ENCODE peak calls at places on chromosomes 7 and 10, in six cellular contexts. R, C, D, N, E and F are unnamed samples.

GRCh38 chr10:75542902-75543301 is 111.5 kb downstream of the LRMDA start:
- DNase-seq in R (no peak), C (peak), D (no peak), N (no peak), E (peak), F (no peak)

GRCh38 chr7:100371561-100372171 is 1.6 kb upstream of the PILRA start:
- DNase-seq in R (no peak), C (no peak), D (no peak), N (no peak), E (no peak), F (no peak)

GRCh38 chr10:32950457-32951109 is 7.4 kb downstream of the ITGB1 start:
- DNase-seq in R (no peak), C (no peak), D (no peak), N (no peak), E (no peak), F (no peak)

GRCh38 chr10:94108200-94108599 is 114.5 kb downstream of the PLCE1 start:
- DNase-seq in R (no peak), C (peak), D (no peak), N (no peak), E (peak), F (no peak)

GRCh38 chr10:93680414-93681047 is 21.9 kb downstream of the FRA10AC1 start:
- DNase-seq in R (no peak), C (peak), D (no peak), N (no peak), E (peak), F (no peak)

GRCh38 chr7:140857048-140857447 is 67.7 kb downstream of the BRAF start:
- DNase-seq in R (no peak), C (no peak), D (no peak), N (no peak), E (peak), F (no peak)

GRCh38 chr7:2879354-2879753 is 35.2 kb upstream of the GNA12 start:
- DNase-seq in R (no peak), C (no peak), D (no peak), N (no peak), E (no peak), F (no peak)

GRCh38 chr7:132145466-132145865 is 430.8 kb downstream of the PLXNA4 start:
- DNase-seq in R (no peak), C (peak), D (no peak), N (no peak), E (peak), F (no peak)

GRCh38 chr7:111827863-111828504 is 265.7 kb upstream of the IMMP2L start:
- DNase-seq in R (no peak), C (peak), D (no peak), N (no peak), E (peak), F (no peak)

GRCh38 chr7:66639773-66640172 is 11.1 kb downstream of the KCTD7 start:
- DNase-seq in R (no peak), C (no peak), D (no peak), N (no peak), E (no peak), F (no peak)

GRCh38 chr7:159114096-159114495 is 30.6 kb downstream of the VIPR2 start:
- DNase-seq in R (no peak), C (no peak), D (no peak), N (no peak), E (no peak), F (no peak)

GRCh38 chr7:49783446-49783845 is 10.0 kb downstream of the VWC2 start:
- DNase-seq in R (no peak), C (no peak), D (no peak), N (no peak), E (no peak), F (no peak)

GRCh38 chr7:118214051-118214832 is 10.3 kb upstream of the ANKRD7 start:
- DNase-seq in R (peak), C (peak), D (peak), N (peak), E (peak), F (peak)

GRCh38 chr10:77320852-77321496 is 316.6 kb downstream of the KCNMA1 start:
- DNase-seq in R (no peak), C (peak), D (no peak), N (no peak), E (peak), F (no peak)

GRCh38 chr10:95758351-95759025 is 2.5 kb downstream of the ENTPD1 start:
- DNase-seq in R (no peak), C (no peak), D (no peak), N (no peak), E (peak), F (no peak)

GRCh38 chr10:70675496-70676161 is 3.3 kb downstream of the ADAMTS14 start:
- DNase-seq in R (no peak), C (no peak), D (no peak), N (no peak), E (no peak), F (no peak)

GRCh38 chr7:151063212-151063561 is 3.8 kb downstream of the SLC4A2 start:
- DNase-seq in R (no peak), C (peak), D (no peak), N (no peak), E (peak), F (no peak)

GRCh38 chr10:58010076-58010475 is 257.6 kb downstream of the IPMK start:
- DNase-seq in R (no peak), C (no peak), D (no peak), N (no peak), E (no peak), F (no peak)

GRCh38 chr10:74898201-74898976 is 72.0 kb downstream of the KAT6B start:
- DNase-seq in R (no peak), C (no peak), D (no peak), N (no peak), E (peak), F (no peak)

GRCh38 chr10:116630020-116630419 is 9.3 kb downstream of the PNLIPRP2 start:
- DNase-seq in R (no peak), C (no peak), D (no peak), N (no peak), E (no peak), F (no peak)

GRCh38 chr10:17730667-17731066 is 21.3 kb upstream of the TMEM236 start:
- DNase-seq in R (no peak), C (no peak), D (no peak), N (no peak), E (no peak), F (no peak)

GRCh38 chr7:81659697-81660395 is 110.0 kb downstream of the HGF start:
- DNase-seq in R (no peak), C (no peak), D (no peak), N (no peak), E (no peak), F (no peak)

GRCh38 chr10:97612386-97612785 is 20.9 kb downstream of the MORN4 start:
- DNase-seq in R (no peak), C (peak), D (no peak), N (no peak), E (peak), F (no peak)

GRCh38 chr10:8852546-8852945 is 798.1 kb downstream of the GATA3 start:
- DNase-seq in R (no peak), C (no peak), D (no peak), N (no peak), E (no peak), F (no peak)

GRCh38 chr7:35533877-35534276 is 161.1 kb downstream of the HERPUD2 start:
- DNase-seq in R (no peak), C (no peak), D (no peak), N (no peak), E (no peak), F (no peak)

GRCh38 chr10:68829494-68829893 is 2.2 kb downstream of the STOX1 start:
- DNase-seq in R (no peak), C (no peak), D (no peak), N (no peak), E (no peak), F (no peak)

GRCh38 chr7:140557809-140558518 is 78.7 kb upstream of the MKRN1 start:
- DNase-seq in R (no peak), C (no peak), D (no peak), N (no peak), E (peak), F (no peak)

GRCh38 chr10:124125305-124126116 is 32.1 kb upstream of the CHST15 start:
- DNase-seq in R (peak), C (peak), D (no peak), N (no peak), E (no peak), F (peak)

GRCh38 chr10:58412502-58412961 is 27.3 kb downstream of the TFAM start:
- DNase-seq in R (no peak), C (peak), D (no peak), N (no peak), E (peak), F (no peak)

GRCh38 chr10:35765039-35765662 is 123.1 kb upstream of the FZD8 start:
- DNase-seq in R (no peak), C (no peak), D (no peak), N (no peak), E (no peak), F (no peak)

GRCh38 chr10:84262190-84262956 is 17.5 kb downstream of the RGR start:
- DNase-seq in R (no peak), C (no peak), D (no peak), N (no peak), E (no peak), F (no peak)